ENCODE peak calls at places on chromosomes 6 and 20, in four cellular contexts. One of them, this sample, is unnamed.

GRCh38 chr20:59676126-59676876 is 72.0 kb downstream of the PHACTR3 start:
- DNase-seq in fibroblast of lung: no peak
- DNase-seq in right lobe of liver: no peak
- DNase-seq in A673: no peak
- DNase-seq in this sample: no peak

GRCh38 chr6:2542858-2543218 is 207.9 kb downstream of the MYLK4 start:
- DNase-seq in fibroblast of lung: peak; percentile 92
- DNase-seq in right lobe of liver: no peak
- DNase-seq in A673: peak; percentile 9
- DNase-seq in this sample: no peak

GRCh38 chr6:126153661-126154060 is 167.3 kb downstream of the TRMT11 start:
- DNase-seq in fibroblast of lung: peak; percentile 82
- DNase-seq in right lobe of liver: no peak
- DNase-seq in A673: no peak
- DNase-seq in this sample: no peak

GRCh38 chr20:57435105-57435497 is 43.9 kb downstream of the RBM38 start:
- DNase-seq in fibroblast of lung: no peak
- DNase-seq in right lobe of liver: no peak
- DNase-seq in A673: no peak
- DNase-seq in this sample: no peak

GRCh38 chr6:52512199-52512598 is 64.7 kb downstream of the TRAM2 start:
- DNase-seq in fibroblast of lung: peak; percentile 92
- DNase-seq in right lobe of liver: no peak
- DNase-seq in A673: no peak
- DNase-seq in this sample: peak; percentile 89

GRCh38 chr6:129863664-129864063 is 2.5 kb upstream of the TMEM244 start:
- DNase-seq in fibroblast of lung: peak; percentile 43
- DNase-seq in right lobe of liver: no peak
- DNase-seq in A673: no peak
- DNase-seq in this sample: no peak

GRCh38 chr6:47631248-47632196 is 66.9 kb upstream of the ADGRF4 start:
- DNase-seq in fibroblast of lung: peak; percentile 66
- DNase-seq in right lobe of liver: no peak
- DNase-seq in A673: peak; percentile 77
- DNase-seq in this sample: peak; percentile 62

GRCh38 chr20:62860924-62861691 is 514 bp downstream of the TCFL5 start:
- DNase-seq in fibroblast of lung: no peak
- DNase-seq in right lobe of liver: no peak
- DNase-seq in A673: peak; percentile 51
- DNase-seq in this sample: peak; percentile 90

GRCh38 chr20:62900692-62901584 is 25.4 kb downstream of the DIDO1 start:
- DNase-seq in fibroblast of lung: no peak
- DNase-seq in right lobe of liver: peak; percentile 41
- DNase-seq in A673: no peak
- DNase-seq in this sample: peak; percentile 65

GRCh38 chr6:351011-351866 is 40.3 kb upstream of the IRF4 start:
- DNase-seq in fibroblast of lung: no peak
- DNase-seq in right lobe of liver: peak; percentile 45
- DNase-seq in A673: no peak
- DNase-seq in this sample: no peak

GRCh38 chr6:352474-352873 is 39.1 kb upstream of the IRF4 start:
- DNase-seq in fibroblast of lung: no peak
- DNase-seq in right lobe of liver: peak; percentile 53
- DNase-seq in A673: no peak
- DNase-seq in this sample: no peak

GRCh38 chr6:351867-352289 is 39.7 kb upstream of the IRF4 start:
- DNase-seq in fibroblast of lung: no peak
- DNase-seq in right lobe of liver: peak; percentile 53
- DNase-seq in A673: no peak
- DNase-seq in this sample: no peak

GRCh38 chr6:353642-354614 is 37.6 kb upstream of the IRF4 start:
- DNase-seq in fibroblast of lung: no peak
- DNase-seq in right lobe of liver: peak; percentile 55
- DNase-seq in A673: no peak
- DNase-seq in this sample: no peak

DNA sequence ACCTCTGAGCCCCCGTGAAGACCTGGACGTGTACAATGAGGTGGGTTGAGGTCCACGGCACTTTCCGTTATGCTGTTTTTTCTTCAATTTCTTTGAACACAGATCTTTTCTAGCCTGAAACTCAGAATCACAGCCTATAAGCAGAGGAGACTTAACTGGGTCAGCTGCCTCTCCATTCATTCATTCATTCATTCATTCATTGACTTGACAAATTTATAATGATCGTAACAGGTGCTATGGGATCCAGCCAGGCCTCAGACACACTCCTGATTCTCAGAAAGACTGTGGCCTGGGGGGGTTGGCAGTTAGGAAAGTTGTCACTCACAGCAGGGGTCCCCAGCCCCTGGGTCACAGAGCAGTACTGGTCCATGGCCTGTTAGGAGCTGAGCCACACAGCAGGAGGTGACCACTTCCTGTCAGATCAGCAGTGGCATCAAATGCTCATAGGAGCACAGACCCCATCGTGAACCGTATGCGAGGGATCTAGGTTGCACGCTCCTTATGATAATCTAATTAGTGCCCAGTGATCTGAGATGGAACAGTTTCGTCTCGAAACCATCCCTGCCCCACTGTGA is 38.6 kb upstream of the IRF4 start:
- DNase-seq in fibroblast of lung: no peak
- DNase-seq in right lobe of liver: no peak
- DNase-seq in A673: no peak
- DNase-seq in this sample: no peak
- H3K9me3 ChIP-seq in fibroblast of lung: no peaks in the 10 kb centered on the region
- H3K9me3 ChIP-seq in right lobe of liver: no peaks in the 10 kb centered on the region
- H3K9me3 ChIP-seq in A673: peaks cover 7% of the 10 kb centered on the region
- H3K9me3 ChIP-seq in this sample: no peaks in the 10 kb centered on the region

GRCh38 chr6:16222826-16223225 is 15.6 kb upstream of the GMPR start:
- DNase-seq in fibroblast of lung: no peak
- DNase-seq in right lobe of liver: no peak
- DNase-seq in A673: no peak
- DNase-seq in this sample: no peak

GRCh38 chr6:16216501-16217155 is 21.8 kb upstream of the GMPR start:
- DNase-seq in fibroblast of lung: peak; percentile 36
- DNase-seq in right lobe of liver: no peak
- DNase-seq in A673: no peak
- DNase-seq in this sample: no peak

GRCh38 chr6:16212276-16212675 is 26.1 kb upstream of the GMPR start:
- DNase-seq in fibroblast of lung: no peak
- DNase-seq in right lobe of liver: no peak
- DNase-seq in A673: no peak
- DNase-seq in this sample: no peak

DNA sequence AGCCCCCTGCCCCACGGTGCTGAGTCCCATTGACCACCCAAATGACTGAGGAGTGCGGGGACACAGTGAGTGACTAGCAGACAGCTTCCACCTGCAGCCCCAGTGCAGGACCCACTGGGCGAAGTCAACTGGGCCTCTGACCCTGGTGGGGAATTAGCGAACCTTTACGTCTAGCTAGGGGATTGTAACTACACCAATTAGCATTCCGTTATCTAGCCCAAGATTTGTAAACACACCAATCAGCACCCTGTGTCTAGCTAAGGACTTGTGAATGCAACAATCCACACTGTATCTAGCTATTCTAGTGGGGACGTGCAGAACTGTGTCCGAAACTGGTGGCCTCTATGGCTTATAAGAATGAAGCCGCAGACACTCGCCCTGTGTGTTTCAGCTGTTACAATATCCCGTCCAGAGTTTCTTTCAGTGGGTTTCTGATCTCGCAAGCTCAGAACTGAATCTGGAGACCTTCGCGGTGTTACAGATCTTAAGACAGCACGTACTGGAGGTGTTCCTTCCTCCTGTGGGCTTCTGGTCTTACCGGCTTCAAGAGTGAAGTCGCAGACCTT is 21.1 kb upstream of the GMPR start:
- DNase-seq in fibroblast of lung: no peak
- DNase-seq in right lobe of liver: no peak
- DNase-seq in A673: no peak
- DNase-seq in this sample: no peak
- H3K36me3 ChIP-seq in fibroblast of lung: no peaks in the 10 kb centered on the region
- H3K36me3 ChIP-seq in right lobe of liver: no peaks in the 10 kb centered on the region
- H3K36me3 ChIP-seq in A673: no peaks in the 10 kb centered on the region
- H3K36me3 ChIP-seq in this sample: no peaks in the 10 kb centered on the region

DNA sequence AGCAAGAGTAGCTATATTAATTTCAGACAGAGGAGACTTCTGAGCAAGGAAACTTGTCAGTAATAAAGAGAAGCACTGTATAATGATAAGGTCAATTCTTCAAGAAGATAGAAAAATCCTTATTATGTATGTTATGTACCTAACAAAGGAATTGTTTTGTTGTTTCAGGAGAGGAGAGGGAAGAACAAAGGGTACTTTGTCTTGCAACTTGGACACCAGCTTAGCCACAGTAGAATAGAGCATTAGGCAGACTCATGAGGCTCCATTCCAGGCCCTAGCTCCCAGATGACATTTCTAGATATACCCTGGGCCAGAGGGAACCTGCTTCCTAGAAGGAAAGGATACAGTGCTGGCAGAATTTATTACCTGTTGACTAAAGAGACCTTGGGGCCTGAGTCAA is 6.5 kb upstream of the NUS1 start:
- DNase-seq in fibroblast of lung: no peak
- DNase-seq in right lobe of liver: no peak
- DNase-seq in A673: no peak
- DNase-seq in this sample: no peak
- H3K9me3 ChIP-seq in fibroblast of lung: no peaks in the 10 kb centered on the region
- H3K9me3 ChIP-seq in right lobe of liver: no peaks in the 10 kb centered on the region
- H3K9me3 ChIP-seq in A673: no peaks in the 10 kb centered on the region
- H3K9me3 ChIP-seq in this sample: no peaks in the 10 kb centered on the region

GRCh38 chr20:18272451-18272850 is 15.9 kb upstream of the ZNF133 start:
- DNase-seq in fibroblast of lung: peak; percentile 10
- DNase-seq in right lobe of liver: no peak
- DNase-seq in A673: peak; percentile 40
- DNase-seq in this sample: no peak
- H3K36me3 ChIP-seq in fibroblast of lung: no peaks in the 10 kb centered on the region
- H3K36me3 ChIP-seq in right lobe of liver: no peaks in the 10 kb centered on the region
- H3K36me3 ChIP-seq in A673: no peaks in the 10 kb centered on the region
- H3K36me3 ChIP-seq in this sample: no peaks in the 10 kb centered on the region

GRCh38 chr6:142207265-142207877 is 60.3 kb downstream of the VTA1 start:
- DNase-seq in fibroblast of lung: peak; percentile 74
- DNase-seq in right lobe of liver: no peak
- DNase-seq in A673: peak; percentile 79
- DNase-seq in this sample: no peak
- H3K9me3 ChIP-seq in fibroblast of lung: no peaks in the 10 kb centered on the region
- H3K9me3 ChIP-seq in right lobe of liver: no peaks in the 10 kb centered on the region
- H3K9me3 ChIP-seq in A673: no peaks in the 10 kb centered on the region
- H3K9me3 ChIP-seq in this sample: no peaks in the 10 kb centered on the region

DNA sequence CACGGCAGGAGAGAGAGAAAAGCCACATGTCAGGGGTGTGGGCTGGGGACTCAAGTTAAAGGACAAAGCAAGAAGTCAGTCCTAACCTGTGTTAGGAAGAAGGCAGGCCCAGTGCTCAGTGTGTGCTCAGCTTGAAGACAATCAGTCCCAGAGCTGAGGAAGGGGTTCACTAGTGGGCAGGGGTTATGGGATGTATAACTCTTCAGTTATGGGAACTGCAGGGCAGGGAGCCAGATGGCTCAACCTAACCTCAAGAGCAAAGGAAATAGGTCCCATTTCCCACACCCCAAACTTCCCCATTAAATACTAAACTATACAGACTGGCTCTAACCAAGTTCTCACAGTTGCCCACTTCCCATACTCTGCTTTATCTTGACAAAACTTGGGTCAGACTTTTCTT is 7.4 kb upstream of the SSTR4 start:
- DNase-seq in fibroblast of lung: no peak
- DNase-seq in right lobe of liver: no peak
- DNase-seq in A673: no peak
- DNase-seq in this sample: no peak
- H3K36me3 ChIP-seq in fibroblast of lung: no peaks in the 10 kb centered on the region
- H3K36me3 ChIP-seq in right lobe of liver: no peaks in the 10 kb centered on the region
- H3K36me3 ChIP-seq in A673: no peaks in the 10 kb centered on the region
- H3K36me3 ChIP-seq in this sample: no peaks in the 10 kb centered on the region

GRCh38 chr6:99605074-99605726 is 1.4 kb upstream of the PRDM13 start:
- DNase-seq in fibroblast of lung: no peak
- DNase-seq in right lobe of liver: no peak
- DNase-seq in A673: no peak
- DNase-seq in this sample: no peak

GRCh38 chr6:99602519-99603420 is 3.9 kb upstream of the PRDM13 start:
- DNase-seq in fibroblast of lung: no peak
- DNase-seq in right lobe of liver: no peak
- DNase-seq in A673: no peak
- DNase-seq in this sample: no peak

GRCh38 chr6:99603421-99604160 is 3.0 kb upstream of the PRDM13 start:
- DNase-seq in fibroblast of lung: no peak
- DNase-seq in right lobe of liver: no peak
- DNase-seq in A673: peak; percentile 74
- DNase-seq in this sample: no peak

GRCh38 chr6:99605911-99606669 is 543 bp upstream of the PRDM13 start:
- DNase-seq in fibroblast of lung: no peak
- DNase-seq in right lobe of liver: no peak
- DNase-seq in A673: no peak
- DNase-seq in this sample: peak; percentile 85

GRCh38 chr6:99604161-99605073 is 2.2 kb upstream of the PRDM13 start:
- DNase-seq in fibroblast of lung: no peak
- DNase-seq in right lobe of liver: no peak
- DNase-seq in A673: no peak
- DNase-seq in this sample: no peak
- H3K9me3 ChIP-seq in fibroblast of lung: no peaks in the 10 kb centered on the region
- H3K9me3 ChIP-seq in right lobe of liver: no peaks in the 10 kb centered on the region
- H3K9me3 ChIP-seq in A673: no peaks in the 10 kb centered on the region
- H3K9me3 ChIP-seq in this sample: no peaks in the 10 kb centered on the region

GRCh38 chr6:105900120-105900937 is 185.8 kb upstream of the PRDM1 start:
- DNase-seq in fibroblast of lung: peak; percentile 69
- DNase-seq in right lobe of liver: no peak
- DNase-seq in A673: no peak
- DNase-seq in this sample: peak; percentile 50

GRCh38 chr6:105896052-105896820 is 189.9 kb upstream of the PRDM1 start:
- DNase-seq in fibroblast of lung: no peak
- DNase-seq in right lobe of liver: no peak
- DNase-seq in A673: no peak
- DNase-seq in this sample: no peak

GRCh38 chr6:105897131-105897530 is 189.0 kb upstream of the PRDM1 start:
- DNase-seq in fibroblast of lung: no peak
- DNase-seq in right lobe of liver: no peak
- DNase-seq in A673: no peak
- DNase-seq in this sample: no peak

GRCh38 chr6:105896821-105897095 is 189.4 kb upstream of the PRDM1 start:
- DNase-seq in fibroblast of lung: no peak
- DNase-seq in right lobe of liver: no peak
- DNase-seq in A673: no peak
- DNase-seq in this sample: no peak

GRCh38 chr6:105898286-105898685 is 187.8 kb upstream of the PRDM1 start:
- DNase-seq in fibroblast of lung: peak; percentile 60
- DNase-seq in right lobe of liver: no peak
- DNase-seq in A673: no peak
- DNase-seq in this sample: no peak
- H3K36me3 ChIP-seq in fibroblast of lung: no peaks in the 10 kb centered on the region
- H3K36me3 ChIP-seq in right lobe of liver: no peaks in the 10 kb centered on the region
- H3K36me3 ChIP-seq in A673: no peaks in the 10 kb centered on the region
- H3K36me3 ChIP-seq in this sample: no peaks in the 10 kb centered on the region

DNA sequence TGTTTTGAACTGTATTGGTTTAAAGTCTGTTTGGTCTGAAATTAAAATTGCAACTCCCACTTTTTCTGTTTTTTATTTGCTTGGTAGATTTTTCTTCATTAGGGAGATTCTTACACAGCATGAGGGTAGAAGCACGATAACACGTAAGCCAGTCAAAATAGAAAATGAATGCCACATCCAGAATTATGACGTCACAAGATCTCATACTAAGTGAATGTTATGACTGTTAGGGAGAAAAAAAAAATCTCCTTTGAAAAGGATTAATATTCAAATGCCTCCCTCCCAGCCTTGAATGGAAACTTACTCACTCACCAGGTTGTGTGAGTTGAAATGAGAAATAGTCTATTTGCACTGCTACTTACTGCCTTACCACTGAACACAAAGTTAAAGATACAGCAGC is 670.8 kb downstream of the TFAP2A start:
- DNase-seq in fibroblast of lung: no peak
- DNase-seq in right lobe of liver: no peak
- DNase-seq in A673: no peak
- DNase-seq in this sample: no peak
- H3K9me3 ChIP-seq in fibroblast of lung: no peaks in the 10 kb centered on the region
- H3K9me3 ChIP-seq in right lobe of liver: no peaks in the 10 kb centered on the region
- H3K9me3 ChIP-seq in A673: no peaks in the 10 kb centered on the region
- H3K9me3 ChIP-seq in this sample: peaks cover 3% of the 10 kb centered on the region